ENCODE peak calls at places on chromosomes 13 and 19, in seven cellular contexts. W is tibial nerve, Y is H1, I is HepG2, T is stomach, A is transverse colon, C is sigmoid colon. O is an unnamed sample.

GRCh38 chr13:102877285-102877684 is 31.5 kb downstream of the ERCC5 start:
- DNase-seq in W (no peak), Y (no peak), I (peak; percentile 53), T (no peak), A (no peak), C (no peak), O (no peak)

GRCh38 chr13:46022476-46022875 is 30.1 kb downstream of the ZC3H13 start:
- DNase-seq in W (no peak), Y (no peak), I (no peak), T (no peak), A (no peak), C (no peak), O (no peak)

GRCh38 chr19:447064-447426 is 13.8 kb downstream of the SHC2 start:
- DNase-seq in W (no peak), Y (no peak), I (no peak), T (no peak), A (no peak), C (no peak), O (no peak)

GRCh38 chr19:31232871-31233270 is 116.4 kb downstream of the TSHZ3 start:
- DNase-seq in W (no peak), Y (no peak), I (no peak), T (no peak), A (no peak), C (no peak), O (no peak)

GRCh38 chr19:14167594-14168138 is 31.3 kb upstream of the ASF1B start:
- DNase-seq in W (no peak), Y (no peak), I (no peak), T (no peak), A (no peak), C (no peak), O (no peak)

GRCh38 chr13:30116379-30116778 is 191.0 kb downstream of the KATNAL1 start:
- DNase-seq in W (no peak), Y (no peak), I (no peak), T (no peak), A (no peak), C (no peak), O (no peak)

GRCh38 chr19:2561895-2562294 is 86.0 kb downstream of the GADD45B start:
- DNase-seq in W (no peak), Y (no peak), I (no peak), T (no peak), A (no peak), C (no peak), O (no peak)

GRCh38 chr13:35712907-35713685 is 236.6 kb upstream of the MAB21L1 start:
- DNase-seq in W (no peak), Y (no peak), I (no peak), T (no peak), A (no peak), C (no peak), O (no peak)

GRCh38 chr19:29873024-29873800 is 61.4 kb downstream of the CCNE1 start:
- DNase-seq in W (no peak), Y (no peak), I (no peak), T (peak; percentile 55), A (peak; percentile 49), C (no peak), O (peak; percentile 39)

GRCh38 chr13:43545317-43545874 is 241.4 kb downstream of the ENOX1 start:
- DNase-seq in W (no peak), Y (no peak), I (no peak), T (no peak), A (no peak), C (no peak), O (peak; percentile 51)

GRCh38 chr13:97975851-97976550 is 22.5 kb downstream of the IPO5 start:
- DNase-seq in W (peak; percentile 85), Y (peak; percentile 73), I (peak; percentile 86), T (peak; percentile 94), A (peak; percentile 93), C (peak; percentile 94), O (peak; percentile 93)

GRCh38 chr13:49443327-49443688 is 556 bp downstream of the CAB39L start:
- DNase-seq in W (no peak), Y (no peak), I (peak; percentile 40), T (no peak), A (no peak), C (no peak), O (no peak)

GRCh38 chr13:112587767-112588489 is at the start of gene TUBGCP3:
- DNase-seq in W (peak; percentile 58), Y (no peak), I (peak; percentile 63), T (peak; percentile 87), A (peak; percentile 86), C (peak; percentile 92), O (peak; percentile 86)

GRCh38 chr19:56158170-56158757 is 17.2 kb downstream of the ZNF444 start:
- DNase-seq in W (no peak), Y (no peak), I (no peak), T (no peak), A (no peak), C (no peak), O (no peak)

GRCh38 chr19:49427855-49428546 is 2.8 kb downstream of the GFY start:
- DNase-seq in W (no peak), Y (no peak), I (no peak), T (peak; percentile 40), A (no peak), C (no peak), O (no peak)

GRCh38 chr19:4970558-4971423 is 1.9 kb downstream of the KDM4B start:
- DNase-seq in W (no peak), Y (no peak), I (peak; percentile 37), T (peak; percentile 46), A (peak; percentile 46), C (peak; percentile 76), O (no peak)

GRCh38 chr13:51148952-51149573 is 38.0 kb upstream of the C13orf42 start:
- DNase-seq in W (no peak), Y (peak; percentile 66), I (no peak), T (no peak), A (peak; percentile 11), C (no peak), O (peak; percentile 12)

GRCh38 chr19:30516111-30516510 is 143.9 kb downstream of the ZNF536 start:
- DNase-seq in W (no peak), Y (no peak), I (no peak), T (no peak), A (no peak), C (no peak), O (no peak)

GRCh38 chr13:20566424-20566916 is 487 bp upstream of the IFT88 start:
- DNase-seq in W (no peak), Y (peak; percentile 17), I (peak; percentile 76), T (no peak), A (peak; percentile 75), C (peak; percentile 86), O (no peak)

GRCh38 chr13:73216381-73216831 is 157.6 kb downstream of the KLF5 start:
- DNase-seq in W (no peak), Y (no peak), I (no peak), T (no peak), A (no peak), C (no peak), O (no peak)
- H3K27ac ChIP-seq in W (no peak overlapping the region), Y (no peak overlapping the region), I (no peak overlapping the region), T (no peak overlapping the region), A (no peak overlapping the region), C (no peak overlapping the region), O (no peak overlapping the region)

DNA sequence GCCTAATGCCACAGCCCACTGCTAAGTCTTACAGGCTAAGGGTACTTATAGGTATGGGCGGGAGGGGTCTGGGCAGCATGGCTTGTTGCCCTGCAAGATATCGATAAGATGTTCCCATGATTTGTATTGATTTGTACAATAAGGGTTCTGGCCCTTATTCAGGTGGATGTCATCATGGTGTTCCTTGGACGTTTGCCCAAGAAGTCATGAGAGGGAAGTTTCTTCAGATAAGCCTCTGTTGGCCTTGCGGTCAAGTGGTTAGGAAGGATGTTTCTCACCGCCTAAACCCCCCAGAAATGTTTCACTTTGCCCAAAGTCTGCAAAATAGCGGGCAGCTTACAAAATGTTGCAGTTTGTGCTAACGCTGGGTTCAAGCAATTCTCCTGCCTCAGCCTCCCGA is 7.3 kb downstream of the PARP4 start:
- DNase-seq in W (no peak), Y (no peak), I (no peak), T (no peak), A (no peak), C (no peak), O (no peak)
- TF ChIP-seq EP300 in W (no peak), Y (no peak), I (no peak), T (no peak), A (no peak), C (no peak), O (no peak)

DNA sequence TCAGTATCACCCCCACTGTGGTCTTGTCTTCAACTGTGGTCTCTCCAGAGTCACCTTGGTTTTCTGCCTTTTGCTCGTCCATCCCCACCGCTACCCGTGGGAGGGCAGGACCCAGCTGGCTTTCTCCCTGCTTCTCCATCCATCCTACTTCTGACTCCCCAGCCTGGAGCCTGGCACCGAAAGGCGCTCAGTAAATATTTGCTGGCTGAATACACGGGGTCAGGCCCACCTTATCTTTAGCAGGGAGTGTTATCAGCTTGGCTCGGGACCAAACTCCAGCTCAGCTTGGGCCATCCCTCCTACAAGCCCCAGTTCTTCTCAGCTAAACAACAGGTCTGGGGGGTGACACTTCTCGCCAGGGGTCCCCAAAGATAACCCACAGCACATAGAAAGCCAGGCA is 62.0 kb upstream of the KLF2 start:
- DNase-seq in W (no peak), Y (no peak), I (peak; percentile 81), T (peak; percentile 95), A (peak; percentile 44), C (no peak), O (no peak)
- H3K27ac ChIP-seq in W (peak overlapping the region; percentile 45), Y (no peak overlapping the region), I (no peak overlapping the region), T (peak overlapping the region; percentile 81), A (no peak overlapping the region), C (no peak overlapping the region), O (no peak overlapping the region)

GRCh38 chr13:52383362-52383761 is 22.6 kb downstream of the THSD1 start:
- DNase-seq in W (no peak), Y (no peak), I (no peak), T (no peak), A (no peak), C (no peak), O (no peak)
- TF ChIP-seq EP300 in W (no peak), Y (no peak), I (no peak), T (no peak), A (no peak), C (no peak), O (no peak)

GRCh38 chr19:16197622-16198362 is at the start of gene AP1M1:
- DNase-seq in W (peak; percentile 95), Y (peak; percentile 97), I (peak; percentile 95), T (peak; percentile 98), A (peak; percentile 98), C (peak; percentile 99), O (peak; percentile 98)
- H3K27ac ChIP-seq in W (peak within 1 kb of the TSS; percentile 82), Y (peak within 1 kb of the TSS; percentile 4), I (peak within 1 kb of the TSS; percentile 82), T (peak within 1 kb of the TSS; percentile 86), A (peak within 1 kb of the TSS; percentile 88), C (peak within 1 kb of the TSS; percentile 89), O (peak within 1 kb of the TSS; percentile 60)

GRCh38 chr19:35742121-35742724 is at the start of gene IGFLR1:
- DNase-seq in W (no peak), Y (no peak), I (no peak), T (peak; percentile 44), A (peak; percentile 67), C (no peak), O (no peak)
- TF ChIP-seq EP300 in W (no peak), Y (no peak), I (no peak), T (no peak), A (no peak), C (no peak), O (no peak)